ENCODE peak calls at places on chromosomes 3 and 15, in six cellular contexts. Y, A, S, Z, J and R are unnamed samples.

GRCh38 chr3:16824085-16824696 is 60.6 kb upstream of the PLCL2 start:
- DNase-seq in Y (no peak), A (no peak), S (no peak), Z (no peak), J (no peak), R (no peak)

GRCh38 chr3:63278171-63278999 is at the start of gene SYNPR:
- DNase-seq in Y (no peak), A (no peak), S (no peak), Z (no peak), J (no peak), R (no peak)

GRCh38 chr15:94027571-94027970 is 203.8 kb upstream of the MCTP2 start:
- DNase-seq in Y (no peak), A (no peak), S (no peak), Z (no peak), J (no peak), R (no peak)

GRCh38 chr3:11568503-11569155 is 75.1 kb downstream of the VGLL4 start:
- DNase-seq in Y (peak), A (no peak), S (peak), Z (no peak), J (peak), R (no peak)

GRCh38 chr15:41656188-41656587 is 4.0 kb upstream of the MGA start:
- DNase-seq in Y (no peak), A (no peak), S (no peak), Z (no peak), J (no peak), R (no peak)

GRCh38 chr3:197024881-197025735 is 4.5 kb downstream of the MELTF start:
- DNase-seq in Y (no peak), A (no peak), S (no peak), Z (no peak), J (no peak), R (no peak)

GRCh38 chr15:45521596-45522167 is 873 bp downstream of the SLC30A4 start:
- DNase-seq in Y (no peak), A (no peak), S (no peak), Z (no peak), J (peak), R (no peak)

GRCh38 chr15:38085931-38086562 is 151.6 kb downstream of the TMCO5A start:
- DNase-seq in Y (no peak), A (no peak), S (peak), Z (no peak), J (no peak), R (no peak)

GRCh38 chr3:197305854-197306253 is 7.4 kb upstream of the DLG1 start:
- DNase-seq in Y (no peak), A (no peak), S (peak), Z (no peak), J (no peak), R (no peak)

GRCh38 chr3:37475435-37475834 is 301.1 kb upstream of the LRRFIP2 start:
- DNase-seq in Y (no peak), A (no peak), S (no peak), Z (no peak), J (no peak), R (no peak)

GRCh38 chr3:141405581-141405980 is 37.3 kb downstream of the ZBTB38 start:
- DNase-seq in Y (no peak), A (no peak), S (peak), Z (no peak), J (no peak), R (no peak)

GRCh38 chr3:123633530-123633929 is 48.7 kb upstream of the HACD2 start:
- DNase-seq in Y (no peak), A (no peak), S (peak), Z (no peak), J (no peak), R (no peak)

GRCh38 chr3:159764211-159765024 is 224.2 kb upstream of the IL12A start:
- DNase-seq in Y (no peak), A (no peak), S (peak), Z (no peak), J (no peak), R (peak)

GRCh38 chr15:57570994-57571393 is 20.7 kb upstream of the MYZAP start:
- DNase-seq in Y (no peak), A (no peak), S (peak), Z (no peak), J (no peak), R (no peak)